ENCODE peak calls at places on chromosomes 3 and 15, in eight cellular contexts. O is BJ, E is gastrocnemius medialis, Z is neural progenitor cell, B is GM13976, T is lower leg skin, A is heart left ventricle, C is psoas muscle. X is an unnamed sample.

GRCh38 chr15:68787609-68788264 is 33.0 kb downstream of the ANP32A start:
- DNase-seq in O (no peak), E (no peak), Z (no peak), B (no peak), T (no peak), A (no peak), C (no peak), X (no peak)

GRCh38 chr3:177557561-177557960 is 360.3 kb upstream of the TBL1XR1 start:
- DNase-seq in O (no peak), E (no peak), Z (no peak), B (no peak), T (no peak), A (no peak), C (no peak), X (no peak)

GRCh38 chr3:171757377-171758034 is 52.8 kb downstream of the PLD1 start:
- DNase-seq in O (no peak), E (no peak), Z (no peak), B (no peak), T (no peak), A (no peak), C (no peak), X (no peak)

GRCh38 chr3:14886101-14886500 is 61.3 kb upstream of the NR2C2 start:
- DNase-seq in O (no peak), E (no peak), Z (no peak), B (no peak), T (no peak), A (no peak), C (no peak), X (no peak)

GRCh38 chr15:51229907-51230328 is 108.5 kb downstream of the CYP19A1 start:
- DNase-seq in O (no peak), E (no peak), Z (peak), B (peak), T (no peak), A (no peak), C (no peak), X (peak)

GRCh38 chr3:177596248-177596821 is 399.1 kb upstream of the TBL1XR1 start:
- DNase-seq in O (no peak), E (no peak), Z (no peak), B (no peak), T (no peak), A (no peak), C (no peak), X (no peak)

GRCh38 chr3:4752201-4753072 is 226.8 kb upstream of the BHLHE40 start:
- DNase-seq in O (no peak), E (no peak), Z (peak), B (no peak), T (no peak), A (no peak), C (no peak), X (no peak)

GRCh38 chr15:45689616-45690015 is 54.8 kb downstream of the SQOR start:
- DNase-seq in O (no peak), E (no peak), Z (no peak), B (no peak), T (no peak), A (no peak), C (no peak), X (no peak)

GRCh38 chr3:16547555-16547954 is 34.1 kb upstream of the RFTN1 start:
- DNase-seq in O (no peak), E (no peak), Z (no peak), B (no peak), T (no peak), A (no peak), C (no peak), X (no peak)

GRCh38 chr3:13371100-13372075 is 48.7 kb downstream of the NUP210 start:
- DNase-seq in O (no peak), E (no peak), Z (no peak), B (no peak), T (no peak), A (no peak), C (no peak), X (no peak)

GRCh38 chr3:51712020-51712385 is 5.1 kb downstream of the GRM2 start:
- DNase-seq in O (no peak), E (no peak), Z (no peak), B (no peak), T (no peak), A (no peak), C (no peak), X (no peak)

GRCh38 chr15:48318131-48318530 is 13.1 kb upstream of the DUT start:
- DNase-seq in O (no peak), E (no peak), Z (peak), B (no peak), T (no peak), A (no peak), C (no peak), X (no peak)

DNA sequence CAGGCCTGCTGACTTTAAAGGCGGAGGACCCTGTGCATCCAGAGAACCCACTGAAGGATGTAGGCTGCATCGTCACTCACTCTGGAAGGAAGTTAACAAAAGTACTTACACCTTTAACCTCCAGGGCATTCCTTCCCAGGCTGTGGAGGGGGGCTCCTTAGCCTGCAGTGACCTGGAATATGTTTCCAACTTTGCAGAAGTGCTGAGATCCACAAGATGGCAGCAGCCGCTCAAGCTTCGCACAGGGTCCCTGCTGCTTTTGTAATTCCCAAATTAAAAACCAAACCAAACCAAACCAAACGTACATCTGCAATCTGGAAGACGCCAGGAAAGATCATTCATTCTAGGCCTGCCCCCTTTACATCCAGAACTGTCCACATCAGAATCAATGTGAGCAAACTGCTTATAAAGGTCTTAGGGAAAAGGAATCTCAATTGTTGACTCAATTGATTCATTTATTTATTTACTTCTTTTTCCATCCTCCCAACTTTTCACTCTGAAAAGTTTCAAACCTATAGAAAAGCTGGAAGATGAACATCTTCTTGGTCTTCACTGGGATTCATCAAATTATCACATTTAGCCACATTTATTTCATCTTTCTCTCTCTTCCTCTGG is 70.5 kb upstream of the KLHL25 start:
- DNase-seq in O (no peak), E (no peak), Z (peak), B (peak), T (no peak), A (no peak), C (no peak), X (no peak)
- TF ChIP-seq CTCF in O (peak), E (peak), Z (peak), B (peak), T (no peak), A (peak), C (peak), X (peak)

GRCh38 chr15:88312941-88313579 is 56.5 kb upstream of the NTRK3 start:
- DNase-seq in O (no peak), E (no peak), Z (no peak), B (no peak), T (no peak), A (no peak), C (no peak), X (no peak)

GRCh38 chr15:88315221-88315878 is 58.8 kb upstream of the NTRK3 start:
- DNase-seq in O (no peak), E (no peak), Z (no peak), B (no peak), T (no peak), A (no peak), C (no peak), X (no peak)

GRCh38 chr15:88303455-88303854 is 46.9 kb upstream of the NTRK3 start:
- DNase-seq in O (no peak), E (no peak), Z (no peak), B (no peak), T (no peak), A (no peak), C (no peak), X (no peak)

DNA sequence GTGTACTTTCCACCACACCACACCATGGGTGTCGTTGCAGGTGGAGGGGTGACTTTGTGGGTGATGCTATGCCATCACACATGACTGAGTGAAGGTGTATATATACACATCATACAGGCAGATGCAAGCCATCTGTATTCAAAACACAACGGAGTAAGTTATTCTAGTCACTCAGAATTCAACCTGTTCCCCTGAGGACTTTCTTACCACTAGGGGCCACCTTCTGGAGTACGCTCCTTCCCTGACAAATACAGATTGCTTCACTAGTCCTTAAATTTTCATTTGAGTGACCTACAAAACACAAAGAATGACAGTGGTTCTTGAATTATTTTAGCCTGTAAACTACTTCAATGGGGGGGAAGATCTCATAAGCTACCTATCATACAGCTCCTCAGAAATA is 52.8 kb upstream of the NTRK3 start:
- DNase-seq in O (no peak), E (no peak), Z (no peak), B (no peak), T (no peak), A (no peak), C (no peak), X (no peak)
- TF ChIP-seq CTCF in O (no peak), E (no peak), Z (peak), B (no peak), T (no peak), A (no peak), C (no peak), X (no peak)

GRCh38 chr3:49017978-49018706 is at the start of gene DALRD3:
- DNase-seq in O (no peak), E (no peak), Z (peak), B (peak), T (no peak), A (peak), C (peak), X (no peak)
- TF ChIP-seq CTCF in O (no peak), E (no peak), Z (no peak), B (no peak), T (no peak), A (no peak), C (no peak), X (no peak)

DNA sequence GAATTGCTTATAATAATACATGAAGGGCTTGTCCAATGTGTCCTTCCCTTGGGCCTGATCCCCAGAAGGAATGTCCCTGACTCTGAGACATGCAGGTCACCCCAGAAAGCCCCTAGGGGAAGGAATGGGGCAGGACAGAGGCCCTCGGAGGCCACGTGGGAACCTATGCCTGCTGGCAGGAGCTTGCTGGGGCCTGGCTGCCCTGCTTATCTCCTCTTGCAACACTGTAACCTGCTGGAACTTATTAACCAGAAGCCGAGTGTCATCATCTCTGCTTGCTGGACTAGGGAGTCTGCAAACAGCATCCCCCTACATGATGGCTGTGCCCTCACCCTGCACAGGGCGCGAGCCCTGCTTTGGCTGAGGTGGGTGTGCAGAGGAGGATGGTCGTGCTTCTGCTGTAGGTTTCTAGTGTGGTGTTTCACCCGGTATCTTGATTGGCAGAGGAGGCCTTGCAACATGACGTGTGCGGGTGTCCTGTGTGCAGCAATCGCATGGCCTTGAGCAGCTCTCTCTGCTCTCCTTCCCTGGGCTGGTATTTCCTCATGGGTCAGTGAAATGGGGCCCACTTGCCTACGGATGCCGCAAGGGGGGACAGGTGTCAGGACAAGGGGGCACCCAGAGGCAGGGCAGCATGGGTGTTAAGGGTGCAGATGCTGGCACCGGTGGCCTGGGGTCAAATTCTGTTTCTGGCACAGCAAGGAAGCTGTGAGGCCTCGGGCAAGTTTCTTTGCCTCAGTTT is 5.0 kb downstream of the CHST13 start:
- DNase-seq in O (no peak), E (no peak), Z (no peak), B (no peak), T (no peak), A (peak), C (peak), X (peak)
- TF ChIP-seq CTCF in O (peak), E (no peak), Z (no peak), B (no peak), T (no peak), A (no peak), C (no peak), X (peak)

X was measured in AG09319.